ENCODE peak calls at places on chromosomes 3 and 15, in eight cellular contexts. B is IMR-90, F is upper lobe of left lung, J is breast epithelium, S is ovary, H is GM12891, L is Peyer's patch, Z is heart left ventricle. O is an unnamed sample.

GRCh38 chr15:101439920-101440319 is 49.6 kb downstream of the PCSK6 start:
- DNase-seq in B (peak), F (no peak), J (no peak), S (no peak), H (no peak), L (no peak), Z (no peak), O (no peak)

GRCh38 chr15:56040081-56041035 is 46.9 kb upstream of the NEDD4 start:
- DNase-seq in B (peak), F (no peak), J (no peak), S (no peak), H (no peak), L (no peak), Z (peak), O (peak)

GRCh38 chr15:31905054-31905453 is 125.3 kb upstream of the CHRNA7 start:
- DNase-seq in B (no peak), F (no peak), J (no peak), S (no peak), H (no peak), L (no peak), Z (no peak), O (no peak)

GRCh38 chr3:45054196-45054857 is 28.2 kb downstream of the CLEC3B start:
- DNase-seq in B (peak), F (no peak), J (no peak), S (no peak), H (no peak), L (no peak), Z (no peak), O (no peak)

GRCh38 chr3:6571448-6571847 is 289.5 kb upstream of the GRM7 start:
- DNase-seq in B (no peak), F (no peak), J (no peak), S (no peak), H (no peak), L (no peak), Z (no peak), O (no peak)

GRCh38 chr3:136197159-136197715 is 1.1 kb upstream of the MSL2 start:
- DNase-seq in B (no peak), F (no peak), J (no peak), S (no peak), H (no peak), L (no peak), Z (no peak), O (peak)

GRCh38 chr3:150267288-150267687 is 140.8 kb upstream of the TSC22D2 start:
- DNase-seq in B (no peak), F (no peak), J (no peak), S (no peak), H (no peak), L (no peak), Z (no peak), O (no peak)

GRCh38 chr15:64050281-64051092 is 4.2 kb upstream of the DAPK2 start:
- DNase-seq in B (no peak), F (peak), J (no peak), S (no peak), H (no peak), L (no peak), Z (no peak), O (no peak)

GRCh38 chr3:12947504-12948369 is 106.4 kb upstream of the RPL32 start:
- DNase-seq in B (peak), F (no peak), J (no peak), S (peak), H (no peak), L (no peak), Z (peak), O (peak)

GRCh38 chr15:52439470-52439869 is 89.2 kb downstream of the MYO5A start:
- DNase-seq in B (no peak), F (no peak), J (no peak), S (no peak), H (no peak), L (no peak), Z (no peak), O (no peak)

GRCh38 chr15:90031231-90031791 is 30.2 kb downstream of the ZNF710 start:
- DNase-seq in B (peak), F (no peak), J (no peak), S (no peak), H (peak), L (peak), Z (no peak), O (no peak)

GRCh38 chr3:157130881-157131251 is 29.1 kb downstream of the CCNL1 start:
- DNase-seq in B (no peak), F (peak), J (no peak), S (no peak), H (no peak), L (no peak), Z (no peak), O (no peak)

GRCh38 chr15:84734794-84735479 is 13.5 kb upstream of the ZNF592 start:
- DNase-seq in B (peak), F (no peak), J (peak), S (no peak), H (no peak), L (peak), Z (peak), O (peak)

GRCh38 chr15:34456658-34457057 is 19.1 kb upstream of the GOLGA8A start:
- DNase-seq in B (no peak), F (no peak), J (no peak), S (no peak), H (no peak), L (no peak), Z (no peak), O (no peak)

GRCh38 chr3:143775401-143775970 is 72.8 kb downstream of the SLC9A9 start:
- DNase-seq in B (peak), F (no peak), J (no peak), S (no peak), H (no peak), L (no peak), Z (no peak), O (peak)

GRCh38 chr3:23537006-23537620 is 268.6 kb upstream of the UBE2E1 start:
- DNase-seq in B (no peak), F (no peak), J (no peak), S (no peak), H (no peak), L (no peak), Z (no peak), O (no peak)

GRCh38 chr3:182410051-182410450 is 383.3 kb upstream of the ATP11B start:
- DNase-seq in B (no peak), F (no peak), J (no peak), S (no peak), H (no peak), L (no peak), Z (no peak), O (no peak)

GRCh38 chr3:66335671-66336070 is 114.9 kb downstream of the SLC25A26 start:
- DNase-seq in B (no peak), F (no peak), J (no peak), S (no peak), H (no peak), L (no peak), Z (no peak), O (no peak)

GRCh38 chr3:40858364-40859115 is 333.8 kb downstream of the ZNF621 start:
- DNase-seq in B (no peak), F (no peak), J (no peak), S (no peak), H (no peak), L (no peak), Z (no peak), O (no peak)

GRCh38 chr3:117439812-117440211 is 730.2 kb downstream of the TUSC7 start:
- DNase-seq in B (peak), F (no peak), J (no peak), S (no peak), H (no peak), L (no peak), Z (no peak), O (no peak)

GRCh38 chr15:58556541-58556940 is 124.8 kb downstream of the LIPC start:
- DNase-seq in B (no peak), F (no peak), J (no peak), S (no peak), H (no peak), L (no peak), Z (no peak), O (no peak)

GRCh38 chr3:185439745-185440466 is 58.9 kb downstream of the TMEM41A start:
- DNase-seq in B (no peak), F (no peak), J (no peak), S (no peak), H (no peak), L (no peak), Z (no peak), O (no peak)

GRCh38 chr15:67865766-67866165 is 25.9 kb upstream of the RNU6-1 start:
- DNase-seq in B (no peak), F (no peak), J (no peak), S (no peak), H (no peak), L (no peak), Z (no peak), O (no peak)

GRCh38 chr3:44993471-44994205 is 17.6 kb downstream of the EXOSC7 start:
- DNase-seq in B (peak), F (no peak), J (no peak), S (no peak), H (no peak), L (no peak), Z (no peak), O (peak)

GRCh38 chr3:165192610-165193192 is 3.5 kb downstream of the SLITRK3 start:
- DNase-seq in B (no peak), F (peak), J (no peak), S (no peak), H (no peak), L (no peak), Z (no peak), O (no peak)

GRCh38 chr3:138862924-138863775 is 28.4 kb upstream of the PIK3CB start:
- DNase-seq in B (peak), F (no peak), J (no peak), S (no peak), H (no peak), L (no peak), Z (peak), O (no peak)
- TF ChIP-seq POLR2A in B (no peak), F (no peak), J (no peak), S (no peak), H (no peak), L (peak), Z (no peak), O (no peak)

DNA sequence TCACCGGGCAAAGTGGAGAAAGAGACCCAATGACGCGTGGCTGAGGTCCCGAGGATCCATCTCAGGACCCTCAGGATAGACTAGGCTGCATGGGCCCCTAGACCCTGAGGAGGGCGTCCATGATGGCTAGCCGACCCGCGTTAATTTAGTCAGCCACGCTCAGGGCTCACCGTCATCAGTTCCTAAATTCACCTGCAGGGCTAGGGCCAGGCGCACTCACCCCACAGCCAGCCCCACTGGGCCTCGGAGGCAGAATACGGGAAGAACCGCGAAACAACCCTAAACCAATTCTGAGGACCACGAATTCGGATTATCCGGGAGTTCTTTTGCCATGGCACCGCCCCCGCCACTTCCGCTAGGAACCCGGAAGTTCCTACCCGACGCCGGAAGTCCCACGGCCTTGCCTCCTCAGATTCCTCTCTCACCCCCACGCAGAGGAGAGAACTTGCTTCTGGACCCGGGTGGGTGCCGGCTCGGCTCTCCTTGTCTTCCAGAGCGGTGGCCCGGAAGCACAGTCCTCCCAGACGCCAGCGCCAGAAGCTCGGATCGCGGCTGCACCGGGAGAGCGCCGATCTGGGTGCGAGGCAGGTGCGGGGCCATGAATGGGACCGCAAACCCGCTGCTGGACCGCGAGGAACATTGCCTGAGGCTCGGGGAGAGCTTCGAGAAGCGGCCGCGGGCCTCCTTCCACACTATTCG is at the start of the genes EAF1 and METTL6:
- DNase-seq in B (peak), F (peak), J (peak), S (peak), H (peak), L (peak), Z (peak), O (peak)
- TF ChIP-seq POLR2A in B (peak), F (peak), J (no peak), S (no peak), H (peak), L (peak), Z (no peak), O (peak)

DNA sequence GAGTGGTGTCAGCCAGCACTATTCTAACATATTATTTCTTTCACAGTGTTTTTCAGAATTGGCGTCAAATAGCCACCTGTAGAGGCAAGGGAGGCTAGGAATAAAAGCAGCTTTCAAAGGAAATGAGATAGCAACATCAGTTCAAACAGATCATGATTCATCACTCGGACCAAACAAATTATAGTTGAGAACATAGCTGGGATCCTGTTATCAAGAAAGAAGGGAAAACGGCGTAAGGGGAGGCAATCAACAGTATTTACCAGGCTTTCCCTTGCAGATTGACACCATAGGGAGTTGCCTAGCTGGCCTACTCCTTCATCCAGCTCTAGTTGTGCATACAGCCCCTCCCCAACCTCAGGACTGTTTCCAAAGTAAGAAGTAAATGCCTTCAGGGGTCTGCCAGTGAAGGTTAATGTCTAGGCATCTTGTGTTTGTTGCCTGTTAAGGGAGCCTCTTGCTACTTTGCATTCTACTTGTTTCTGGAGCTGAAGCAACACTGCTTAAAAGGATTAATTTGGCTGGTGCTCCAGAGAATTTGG is 286.5 kb downstream of the NSUN3 start:
- DNase-seq in B (no peak), F (no peak), J (no peak), S (no peak), H (no peak), L (no peak), Z (no peak), O (no peak)
- TF ChIP-seq POLR2A in B (no peak), F (no peak), J (no peak), S (no peak), H (no peak), L (no peak), Z (no peak), O (no peak)

GRCh38 chr15:74958320-74958907 is 1.8 kb upstream of the RPP25 start:
- DNase-seq in B (no peak), F (peak), J (peak), S (peak), H (no peak), L (peak), Z (peak), O (no peak)

GRCh38 chr15:74957301-74958035 is 896 bp upstream of the RPP25 start:
- DNase-seq in B (no peak), F (peak), J (no peak), S (no peak), H (no peak), L (no peak), Z (peak), O (no peak)

GRCh38 chr15:74955796-74956647 is 550 bp downstream of the RPP25 start:
- DNase-seq in B (peak), F (peak), J (peak), S (peak), H (no peak), L (peak), Z (peak), O (peak)

GRCh38 chr15:74955017-74955416 is 1.6 kb downstream of the RPP25 start:
- DNase-seq in B (no peak), F (no peak), J (no peak), S (peak), H (no peak), L (no peak), Z (no peak), O (no peak)

GRCh38 chr15:74956648-74957300 is at the start of gene RPP25:
- DNase-seq in B (peak), F (peak), J (peak), S (peak), H (peak), L (peak), Z (peak), O (peak)
- TF ChIP-seq POLR2A in B (no peak), F (peak), J (no peak), S (peak), H (no peak), L (peak), Z (no peak), O (peak)

GRCh38 chr3:193593666-193594025 is 638 bp downstream of the OPA1 start:
- DNase-seq in B (peak), F (no peak), J (no peak), S (no peak), H (no peak), L (no peak), Z (no peak), O (peak)

GRCh38 chr3:193595939-193596487 is 3.0 kb downstream of the OPA1 start:
- DNase-seq in B (no peak), F (no peak), J (no peak), S (no peak), H (no peak), L (no peak), Z (no peak), O (no peak)

GRCh38 chr3:193594946-193595689 is 2.1 kb downstream of the OPA1 start:
- DNase-seq in B (peak), F (no peak), J (no peak), S (no peak), H (no peak), L (no peak), Z (no peak), O (no peak)

GRCh38 chr3:193590088-193590856 is 2.7 kb upstream of the OPA1 start:
- DNase-seq in B (peak), F (no peak), J (no peak), S (no peak), H (no peak), L (no peak), Z (no peak), O (peak)

DNA sequence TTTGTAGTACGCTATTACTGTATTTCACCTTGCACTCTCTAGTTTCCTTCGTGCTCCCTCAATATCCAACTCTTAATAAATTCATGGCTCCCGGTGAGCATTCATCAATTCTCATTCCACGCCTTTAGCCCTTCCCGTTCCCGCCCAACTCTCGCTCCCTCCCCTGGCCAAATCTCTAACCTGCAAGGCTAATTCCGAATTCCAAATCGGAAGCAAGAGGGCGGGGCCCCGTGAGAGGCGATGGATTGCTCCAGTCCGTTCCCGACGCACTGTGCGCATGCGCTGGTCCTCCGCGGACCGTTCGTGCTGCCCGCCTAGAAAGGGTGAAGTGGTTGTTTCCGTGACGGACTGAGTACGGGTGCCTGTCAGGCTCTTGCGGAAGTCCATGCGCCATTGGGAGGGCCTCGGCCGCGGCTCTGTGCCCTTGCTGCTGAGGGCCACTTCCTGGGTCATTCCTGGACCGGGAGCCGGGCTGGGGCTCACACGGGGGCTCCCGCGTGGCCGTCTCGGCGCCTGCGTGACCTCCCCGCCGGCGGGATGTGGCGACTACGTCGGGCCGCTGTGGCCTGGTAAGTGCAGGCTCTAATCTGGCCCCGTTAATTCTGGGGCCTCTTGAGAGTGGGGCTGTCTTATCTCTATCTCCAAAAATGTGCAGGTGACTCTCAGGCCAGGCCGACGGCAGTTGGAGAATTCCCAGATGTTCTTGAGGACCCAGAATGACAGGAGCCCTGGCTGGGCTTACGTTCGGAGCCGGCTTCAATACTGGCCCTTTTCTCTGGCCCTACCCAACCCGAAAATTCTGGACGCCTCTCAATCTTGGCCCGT is at the start of gene OPA1:
- DNase-seq in B (peak), F (peak), J (peak), S (peak), H (peak), L (peak), Z (peak), O (peak)
- TF ChIP-seq POLR2A in B (peak), F (peak), J (peak), S (peak), H (peak), L (peak), Z (no peak), O (peak)

DNA sequence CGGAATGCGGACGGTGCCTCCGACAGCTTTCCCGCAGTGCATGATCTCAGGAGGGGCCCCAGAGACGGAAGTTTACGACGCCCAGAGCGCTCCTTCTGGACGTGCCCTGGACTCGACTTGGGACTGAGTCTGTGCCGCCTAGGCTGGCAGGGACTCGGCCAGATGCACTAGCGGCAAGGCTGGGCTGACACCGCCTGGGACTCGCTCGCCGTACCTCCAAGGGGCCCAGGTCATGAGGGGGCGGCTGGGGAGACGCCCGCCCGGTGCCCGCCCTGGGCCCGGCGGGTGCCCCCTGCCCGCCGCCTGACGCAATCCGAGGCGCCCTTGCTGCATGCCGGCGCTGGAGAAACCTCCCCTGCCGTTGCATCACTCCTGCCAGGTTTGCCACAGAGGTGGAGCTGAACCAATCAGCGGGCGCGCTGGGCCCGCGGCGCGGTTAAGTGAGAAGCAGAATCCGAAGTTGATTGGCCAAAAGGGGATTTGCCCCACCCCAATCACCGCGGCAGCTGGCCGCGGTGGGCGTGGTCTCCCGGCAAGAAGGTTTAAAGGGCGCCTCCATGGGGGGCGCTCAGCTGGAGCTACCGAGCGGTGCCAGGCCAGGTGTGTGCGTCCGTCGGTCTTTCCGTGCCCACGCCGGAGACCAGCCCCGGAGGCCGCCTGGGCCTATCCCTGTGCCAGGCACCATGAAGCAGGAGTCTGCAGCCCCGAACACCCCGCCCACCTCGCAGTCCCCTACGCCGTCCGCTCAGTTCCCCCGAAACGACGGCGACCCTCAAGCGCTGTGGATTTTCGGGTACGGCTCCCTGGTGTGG is at the start of gene CHAC1:
- DNase-seq in B (peak), F (peak), J (peak), S (peak), H (peak), L (peak), Z (peak), O (peak)
- TF ChIP-seq POLR2A in B (peak), F (no peak), J (no peak), S (no peak), H (peak), L (peak), Z (peak), O (peak)

GRCh38 chr3:11641316-11641682 is 2.4 kb downstream of the VGLL4 start:
- DNase-seq in B (peak), F (no peak), J (no peak), S (no peak), H (no peak), L (no peak), Z (no peak), O (no peak)

GRCh38 chr3:11640009-11640673 is 3.6 kb downstream of the VGLL4 start:
- DNase-seq in B (peak), F (no peak), J (no peak), S (no peak), H (no peak), L (no peak), Z (no peak), O (no peak)

GRCh38 chr3:11642455-11643162 is 1.1 kb downstream of the VGLL4 start:
- DNase-seq in B (peak), F (peak), J (peak), S (peak), H (no peak), L (peak), Z (peak), O (peak)

GRCh38 chr3:11643212-11644087 is at the start of gene VGLL4:
- DNase-seq in B (peak), F (peak), J (peak), S (peak), H (peak), L (peak), Z (peak), O (peak)

GRCh38 chr3:11641683-11642407 is 1.9 kb downstream of the VGLL4 start:
- DNase-seq in B (peak), F (no peak), J (no peak), S (no peak), H (no peak), L (no peak), Z (no peak), O (peak)
- TF ChIP-seq POLR2A in B (no peak), F (no peak), J (no peak), S (no peak), H (no peak), L (no peak), Z (no peak), O (no peak)

O was measured in erythroblast.